ENCODE peak calls at places on chromosomes 1 and 21, in ten cellular contexts. One of them, this sample, is unnamed. For H3K27me3, the result is how much of the 10 kb centered on the place peaks cover.

GRCh38 chr1:108036796-108037545 is 72.0 kb upstream of the VAV3 start:
- DNase-seq in GM06990: no peak
- DNase-seq in uterus: no peak
- DNase-seq in mammary epithelial cell: peak
- DNase-seq in endothelial cell of umbilical vein: no peak
- DNase-seq in ovary: no peak
- DNase-seq in pancreas: no peak
- DNase-seq in dorsolateral prefrontal cortex: no peak
- DNase-seq in left ventricle myocardium inferior: no peak
- DNase-seq in GM12878: no peak
- DNase-seq in this sample: no peak

GRCh38 chr1:32870615-32871363 is at the start of gene FNDC5:
- DNase-seq in GM06990: no peak
- DNase-seq in left ventricle myocardium inferior: peak
- DNase-seq in GM12878: no peak
- DNase-seq in endothelial cell of umbilical vein: no peak
- DNase-seq in mammary epithelial cell: no peak
- DNase-seq in pancreas: peak
- DNase-seq in ovary: peak
- DNase-seq in dorsolateral prefrontal cortex: no peak
- DNase-seq in uterus: peak
- DNase-seq in this sample: no peak

GRCh38 chr1:206898089-206898908 is 1.1 kb downstream of the IL24 start:
- DNase-seq in pancreas: no peak
- DNase-seq in ovary: no peak
- DNase-seq in GM06990: no peak
- DNase-seq in GM12878: no peak
- DNase-seq in uterus: no peak
- DNase-seq in mammary epithelial cell: peak
- DNase-seq in endothelial cell of umbilical vein: no peak
- DNase-seq in dorsolateral prefrontal cortex: no peak
- DNase-seq in left ventricle myocardium inferior: no peak
- DNase-seq in this sample: no peak

GRCh38 chr1:212819704-212820103 is 27.7 kb downstream of the SPATA45 start:
- DNase-seq in endothelial cell of umbilical vein: peak
- DNase-seq in GM12878: peak
- DNase-seq in ovary: no peak
- DNase-seq in GM06990: peak
- DNase-seq in left ventricle myocardium inferior: no peak
- DNase-seq in mammary epithelial cell: no peak
- DNase-seq in dorsolateral prefrontal cortex: no peak
- DNase-seq in pancreas: no peak
- DNase-seq in uterus: no peak
- DNase-seq in this sample: no peak

GRCh38 chr1:6239950-6240768 is 3.8 kb upstream of the HES3 start:
- DNase-seq in GM06990: no peak
- DNase-seq in mammary epithelial cell: no peak
- DNase-seq in dorsolateral prefrontal cortex: no peak
- DNase-seq in ovary: no peak
- DNase-seq in uterus: no peak
- DNase-seq in left ventricle myocardium inferior: no peak
- DNase-seq in GM12878: no peak
- DNase-seq in pancreas: no peak
- DNase-seq in endothelial cell of umbilical vein: no peak
- DNase-seq in this sample: no peak

GRCh38 chr1:66729130-66729922 is 22.9 kb upstream of the DYNLT5 start:
- DNase-seq in mammary epithelial cell: peak
- DNase-seq in GM06990: no peak
- DNase-seq in ovary: no peak
- DNase-seq in pancreas: no peak
- DNase-seq in dorsolateral prefrontal cortex: no peak
- DNase-seq in uterus: no peak
- DNase-seq in GM12878: no peak
- DNase-seq in left ventricle myocardium inferior: no peak
- DNase-seq in endothelial cell of umbilical vein: peak
- DNase-seq in this sample: no peak

GRCh38 chr1:236354330-236355147 is 39.5 kb upstream of the EDARADD start:
- DNase-seq in left ventricle myocardium inferior: no peak
- DNase-seq in GM12878: no peak
- DNase-seq in uterus: no peak
- DNase-seq in mammary epithelial cell: peak
- DNase-seq in ovary: no peak
- DNase-seq in pancreas: no peak
- DNase-seq in endothelial cell of umbilical vein: no peak
- DNase-seq in dorsolateral prefrontal cortex: no peak
- DNase-seq in GM06990: no peak
- DNase-seq in this sample: no peak

GRCh38 chr1:6857831-6858230 is 72.6 kb downstream of the CAMTA1 start:
- DNase-seq in GM12878: no peak
- DNase-seq in pancreas: no peak
- DNase-seq in GM06990: no peak
- DNase-seq in ovary: no peak
- DNase-seq in uterus: no peak
- DNase-seq in mammary epithelial cell: no peak
- DNase-seq in left ventricle myocardium inferior: no peak
- DNase-seq in dorsolateral prefrontal cortex: no peak
- DNase-seq in endothelial cell of umbilical vein: no peak
- DNase-seq in this sample: no peak

GRCh38 chr21:25568230-25568629 is 39.1 kb downstream of the MRPL39 start:
- DNase-seq in GM06990: no peak
- DNase-seq in uterus: no peak
- DNase-seq in endothelial cell of umbilical vein: peak
- DNase-seq in GM12878: no peak
- DNase-seq in ovary: peak
- DNase-seq in mammary epithelial cell: no peak
- DNase-seq in dorsolateral prefrontal cortex: no peak
- DNase-seq in pancreas: no peak
- DNase-seq in left ventricle myocardium inferior: peak
- DNase-seq in this sample: no peak

GRCh38 chr1:11501491-11501897 is 22.5 kb downstream of the DISP3 start:
- DNase-seq in ovary: no peak
- DNase-seq in GM12878: no peak
- DNase-seq in uterus: no peak
- DNase-seq in pancreas: no peak
- DNase-seq in dorsolateral prefrontal cortex: no peak
- DNase-seq in endothelial cell of umbilical vein: peak
- DNase-seq in mammary epithelial cell: no peak
- DNase-seq in left ventricle myocardium inferior: peak
- DNase-seq in GM06990: no peak
- DNase-seq in this sample: no peak

GRCh38 chr1:172394167-172394751 is 26.2 kb upstream of the C1orf105 start:
- DNase-seq in mammary epithelial cell: peak
- DNase-seq in GM06990: peak
- DNase-seq in ovary: no peak
- DNase-seq in pancreas: no peak
- DNase-seq in endothelial cell of umbilical vein: no peak
- DNase-seq in dorsolateral prefrontal cortex: no peak
- DNase-seq in uterus: no peak
- DNase-seq in left ventricle myocardium inferior: no peak
- DNase-seq in GM12878: peak
- DNase-seq in this sample: no peak

DNA sequence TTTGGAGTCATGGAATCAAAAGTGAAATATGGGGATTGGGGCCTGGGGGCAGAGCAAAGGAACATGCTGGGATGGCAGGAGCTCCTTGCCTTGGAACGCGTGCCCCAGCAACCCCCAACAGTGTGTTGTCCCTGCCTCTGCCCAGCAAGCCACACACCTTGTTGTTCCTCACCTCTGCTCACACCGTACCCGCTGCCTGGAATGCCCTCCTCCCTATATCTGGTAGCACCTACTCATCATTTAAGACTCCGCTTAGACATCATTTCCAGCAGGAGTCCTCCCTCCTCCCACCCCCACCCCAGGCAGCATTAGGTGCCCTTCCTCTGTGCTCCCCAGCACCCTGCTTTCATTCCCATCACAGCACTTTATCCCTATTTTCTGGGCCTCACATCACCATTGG is 7.8 kb downstream of the NECTIN4 start:
- DNase-seq in ovary: no peak
- DNase-seq in GM06990: no peak
- DNase-seq in pancreas: no peak
- DNase-seq in left ventricle myocardium inferior: no peak
- DNase-seq in GM12878: no peak
- DNase-seq in dorsolateral prefrontal cortex: no peak
- DNase-seq in uterus: no peak
- DNase-seq in endothelial cell of umbilical vein: no peak
- DNase-seq in mammary epithelial cell: no peak
- DNase-seq in this sample: no peak
- TF ChIP-seq CTCF in ovary: no peak
- TF ChIP-seq CTCF in GM06990: no peak
- TF ChIP-seq CTCF in pancreas: no peak
- TF ChIP-seq CTCF in left ventricle myocardium inferior: no peak
- TF ChIP-seq CTCF in GM12878: no peak
- TF ChIP-seq CTCF in dorsolateral prefrontal cortex: no peak
- TF ChIP-seq CTCF in uterus: no peak
- TF ChIP-seq CTCF in endothelial cell of umbilical vein: no peak
- TF ChIP-seq CTCF in mammary epithelial cell: no peak
- TF ChIP-seq CTCF in this sample: no peak

GRCh38 chr21:46229923-46230260 is 1.3 kb upstream of the LSS start:
- DNase-seq in GM12878: no peak
- DNase-seq in left ventricle myocardium inferior: no peak
- DNase-seq in uterus: no peak
- DNase-seq in dorsolateral prefrontal cortex: no peak
- DNase-seq in endothelial cell of umbilical vein: no peak
- DNase-seq in mammary epithelial cell: no peak
- DNase-seq in ovary: no peak
- DNase-seq in GM06990: no peak
- DNase-seq in pancreas: no peak
- DNase-seq in this sample: no peak
- H3K4me3 ChIP-seq in GM12878: peak
- H3K4me3 ChIP-seq in left ventricle myocardium inferior: peak
- H3K4me3 ChIP-seq in uterus: peak
- H3K4me3 ChIP-seq in dorsolateral prefrontal cortex: peak
- H3K4me3 ChIP-seq in endothelial cell of umbilical vein: peak
- H3K4me3 ChIP-seq in mammary epithelial cell: peak
- H3K4me3 ChIP-seq in ovary: no peak
- H3K4me3 ChIP-seq in GM06990: peak
- H3K4me3 ChIP-seq in pancreas: no peak
- H3K4me3 ChIP-seq in this sample: peak

GRCh38 chr1:100941098-100941527 is 45.2 kb downstream of the SLC30A7 start:
- DNase-seq in GM12878: peak
- DNase-seq in ovary: no peak
- DNase-seq in GM06990: no peak
- DNase-seq in pancreas: no peak
- DNase-seq in left ventricle myocardium inferior: no peak
- DNase-seq in dorsolateral prefrontal cortex: no peak
- DNase-seq in endothelial cell of umbilical vein: no peak
- DNase-seq in mammary epithelial cell: no peak
- DNase-seq in uterus: no peak
- DNase-seq in this sample: no peak

GRCh38 chr1:100941580-100942216 is 45.8 kb downstream of the SLC30A7 start:
- DNase-seq in left ventricle myocardium inferior: no peak
- DNase-seq in endothelial cell of umbilical vein: no peak
- DNase-seq in GM06990: no peak
- DNase-seq in dorsolateral prefrontal cortex: no peak
- DNase-seq in ovary: no peak
- DNase-seq in GM12878: no peak
- DNase-seq in uterus: no peak
- DNase-seq in mammary epithelial cell: no peak
- DNase-seq in pancreas: no peak
- DNase-seq in this sample: no peak

GRCh38 chr1:100942304-100943046 is 46.6 kb downstream of the SLC30A7 start:
- DNase-seq in ovary: no peak
- DNase-seq in GM12878: no peak
- DNase-seq in pancreas: no peak
- DNase-seq in dorsolateral prefrontal cortex: no peak
- DNase-seq in GM06990: no peak
- DNase-seq in left ventricle myocardium inferior: no peak
- DNase-seq in endothelial cell of umbilical vein: no peak
- DNase-seq in uterus: no peak
- DNase-seq in mammary epithelial cell: no peak
- DNase-seq in this sample: no peak

GRCh38 chr1:100943533-100943932 is 47.6 kb downstream of the SLC30A7 start:
- DNase-seq in mammary epithelial cell: no peak
- DNase-seq in dorsolateral prefrontal cortex: no peak
- DNase-seq in endothelial cell of umbilical vein: no peak
- DNase-seq in GM06990: no peak
- DNase-seq in GM12878: no peak
- DNase-seq in ovary: no peak
- DNase-seq in uterus: no peak
- DNase-seq in left ventricle myocardium inferior: no peak
- DNase-seq in pancreas: no peak
- DNase-seq in this sample: no peak
- H3K27me3 ChIP-seq in mammary epithelial cell: under half
- H3K27me3 ChIP-seq in dorsolateral prefrontal cortex: under half
- H3K27me3 ChIP-seq in endothelial cell of umbilical vein: under half
- H3K27me3 ChIP-seq in GM06990: under half
- H3K27me3 ChIP-seq in GM12878: under half
- H3K27me3 ChIP-seq in ovary: under half
- H3K27me3 ChIP-seq in uterus: under half
- H3K27me3 ChIP-seq in left ventricle myocardium inferior: under half
- H3K27me3 ChIP-seq in pancreas: under half
- H3K27me3 ChIP-seq in this sample: under half

GRCh38 chr1:43454270-43455011 is 710 bp upstream of the HYI start:
- DNase-seq in GM12878: peak
- DNase-seq in uterus: peak
- DNase-seq in dorsolateral prefrontal cortex: peak
- DNase-seq in pancreas: peak
- DNase-seq in GM06990: no peak
- DNase-seq in endothelial cell of umbilical vein: peak
- DNase-seq in mammary epithelial cell: peak
- DNase-seq in ovary: no peak
- DNase-seq in left ventricle myocardium inferior: peak
- DNase-seq in this sample: peak
- TF ChIP-seq CTCF in GM12878: no peak
- TF ChIP-seq CTCF in uterus: no peak
- TF ChIP-seq CTCF in dorsolateral prefrontal cortex: no peak
- TF ChIP-seq CTCF in pancreas: no peak
- TF ChIP-seq CTCF in GM06990: no peak
- TF ChIP-seq CTCF in endothelial cell of umbilical vein: no peak
- TF ChIP-seq CTCF in mammary epithelial cell: no peak
- TF ChIP-seq CTCF in ovary: no peak
- TF ChIP-seq CTCF in left ventricle myocardium inferior: peak
- TF ChIP-seq CTCF in this sample: peak

GRCh38 chr1:198676253-198676652 is 37.4 kb downstream of the PTPRC start:
- DNase-seq in left ventricle myocardium inferior: no peak
- DNase-seq in GM06990: no peak
- DNase-seq in mammary epithelial cell: no peak
- DNase-seq in pancreas: no peak
- DNase-seq in endothelial cell of umbilical vein: peak
- DNase-seq in ovary: no peak
- DNase-seq in dorsolateral prefrontal cortex: no peak
- DNase-seq in GM12878: no peak
- DNase-seq in uterus: no peak
- DNase-seq in this sample: no peak
- H3K4me3 ChIP-seq in left ventricle myocardium inferior: no peak
- H3K4me3 ChIP-seq in GM06990: no peak
- H3K4me3 ChIP-seq in mammary epithelial cell: no peak
- H3K4me3 ChIP-seq in pancreas: no peak
- H3K4me3 ChIP-seq in endothelial cell of umbilical vein: no peak
- H3K4me3 ChIP-seq in ovary: no peak
- H3K4me3 ChIP-seq in dorsolateral prefrontal cortex: no peak
- H3K4me3 ChIP-seq in GM12878: no peak
- H3K4me3 ChIP-seq in uterus: no peak
- H3K4me3 ChIP-seq in this sample: no peak

GRCh38 chr21:34669149-34669879 is 520 bp downstream of the CLIC6 start:
- DNase-seq in endothelial cell of umbilical vein: no peak
- DNase-seq in mammary epithelial cell: no peak
- DNase-seq in ovary: no peak
- DNase-seq in GM12878: no peak
- DNase-seq in uterus: no peak
- DNase-seq in left ventricle myocardium inferior: no peak
- DNase-seq in dorsolateral prefrontal cortex: no peak
- DNase-seq in pancreas: no peak
- DNase-seq in GM06990: peak
- DNase-seq in this sample: no peak
- H3K27me3 ChIP-seq in endothelial cell of umbilical vein: half or more
- H3K27me3 ChIP-seq in mammary epithelial cell: under half
- H3K27me3 ChIP-seq in ovary: under half
- H3K27me3 ChIP-seq in GM12878: under half
- H3K27me3 ChIP-seq in uterus: under half
- H3K27me3 ChIP-seq in left ventricle myocardium inferior: half or more
- H3K27me3 ChIP-seq in dorsolateral prefrontal cortex: half or more
- H3K27me3 ChIP-seq in pancreas: under half
- H3K27me3 ChIP-seq in GM06990: under half
- H3K27me3 ChIP-seq in this sample: under half

GRCh38 chr1:60281360-60281932 is 207.9 kb upstream of the C1orf87 start:
- DNase-seq in pancreas: peak
- DNase-seq in mammary epithelial cell: peak
- DNase-seq in GM12878: peak
- DNase-seq in ovary: peak
- DNase-seq in endothelial cell of umbilical vein: peak
- DNase-seq in dorsolateral prefrontal cortex: peak
- DNase-seq in GM06990: no peak
- DNase-seq in uterus: peak
- DNase-seq in left ventricle myocardium inferior: peak
- DNase-seq in this sample: no peak
- TF ChIP-seq CTCF in pancreas: peak
- TF ChIP-seq CTCF in mammary epithelial cell: peak
- TF ChIP-seq CTCF in GM12878: peak
- TF ChIP-seq CTCF in ovary: no peak
- TF ChIP-seq CTCF in endothelial cell of umbilical vein: peak
- TF ChIP-seq CTCF in dorsolateral prefrontal cortex: peak
- TF ChIP-seq CTCF in GM06990: peak
- TF ChIP-seq CTCF in uterus: peak
- TF ChIP-seq CTCF in left ventricle myocardium inferior: peak
- TF ChIP-seq CTCF in this sample: peak

This sample was measured in BJ.